ENCODE peak calls at places on chromosomes 11 and 22, in five cellular contexts. G is esophagus muscularis mucosa, V is Peyer's patch, C is heart left ventricle, Z is HCT116. N is an unnamed sample.

GRCh38 chr11:69487391-69487790 is 5.9 kb downstream of the LINC01488 start:
- DNase-seq in G (no peak), V (no peak), C (peak; percentile 41), Z (no peak), N (no peak)

GRCh38 chr22:44459041-44459440 is 39.0 kb downstream of the RTL6 start:
- DNase-seq in G (no peak), V (no peak), C (no peak), Z (no peak), N (no peak)

GRCh38 chr11:12893787-12894672 is 115.1 kb upstream of the RASSF10 start:
- DNase-seq in G (no peak), V (peak; percentile 79), C (no peak), Z (peak; percentile 15), N (peak; percentile 63)

GRCh38 chr11:111329306-111330204 is 31.2 kb downstream of the POU2AF3 start:
- DNase-seq in G (no peak), V (no peak), C (no peak), Z (no peak), N (peak; percentile 58)

GRCh38 chr11:107857550-107858216 is 904 bp downstream of the SLC35F2 start:
- DNase-seq in G (no peak), V (no peak), C (no peak), Z (no peak), N (no peak)

GRCh38 chr11:112401036-112401769 is 140.5 kb upstream of the PLET1 start:
- DNase-seq in G (no peak), V (no peak), C (no peak), Z (no peak), N (no peak)

GRCh38 chr11:506950-507726 is at the start of gene RNH1:
- DNase-seq in G (peak; percentile 99), V (peak; percentile 99), C (peak; percentile 100), Z (peak; percentile 77), N (peak; percentile 97)

GRCh38 chr11:83241291-83241946 is 44.7 kb downstream of the CCDC90B start:
- DNase-seq in G (no peak), V (peak; percentile 81), C (no peak), Z (peak; percentile 69), N (peak; percentile 72)

GRCh38 chr22:25146906-25147754 is 52.5 kb upstream of the CRYBB3 start:
- DNase-seq in G (no peak), V (no peak), C (no peak), Z (no peak), N (no peak)

GRCh38 chr11:128610765-128611617 is 23.6 kb upstream of the ETS1 start:
- DNase-seq in G (peak; percentile 87), V (peak; percentile 91), C (no peak), Z (no peak), N (no peak)

GRCh38 chr11:23540101-23540561 is 679.9 kb upstream of the CCDC179 start:
- DNase-seq in G (no peak), V (no peak), C (no peak), Z (no peak), N (no peak)

GRCh38 chr22:41274856-41275255 is 11.1 kb downstream of the RANGAP1 start:
- DNase-seq in G (no peak), V (no peak), C (no peak), Z (no peak), N (no peak)

GRCh38 chr11:119188887-119189286 is 3.6 kb downstream of the NHERF4 start:
- DNase-seq in G (no peak), V (no peak), C (no peak), Z (no peak), N (no peak)

GRCh38 chr11:65334696-65335295 is 1.1 kb downstream of the DPF2 start:
- DNase-seq in G (no peak), V (no peak), C (no peak), Z (no peak), N (no peak)
- TF ChIP-seq CTCF in G (no peak), V (no peak), C (no peak), Z (no peak), N (no peak)

GRCh38 chr11:57515332-57516060 is at the start of gene SLC43A1:
- DNase-seq in G (peak; percentile 93), V (peak; percentile 67), C (peak; percentile 77), Z (no peak), N (peak; percentile 70)
- TF ChIP-seq POLR2A in G (no peak), V (no peak), C (peak; percentile 36), Z (peak; percentile 64), N (no peak)

GRCh38 chr11:71066311-71066710 is 186.1 kb downstream of the SHANK2 start:
- DNase-seq in G (no peak), V (no peak), C (no peak), Z (no peak), N (no peak)

GRCh38 chr11:71063129-71063528 is 189.2 kb downstream of the SHANK2 start:
- DNase-seq in G (no peak), V (no peak), C (no peak), Z (no peak), N (no peak)

GRCh38 chr11:71064183-71064582 is 188.2 kb downstream of the SHANK2 start:
- DNase-seq in G (no peak), V (no peak), C (no peak), Z (no peak), N (no peak)

GRCh38 chr11:71065794-71066193 is 186.6 kb downstream of the SHANK2 start:
- DNase-seq in G (no peak), V (no peak), C (no peak), Z (no peak), N (no peak)

GRCh38 chr11:71064702-71065515 is 187.5 kb downstream of the SHANK2 start:
- DNase-seq in G (no peak), V (no peak), C (no peak), Z (no peak), N (no peak)
- H3K27ac ChIP-seq in G (no peak overlapping the region), V (no peak overlapping the region), C (no peak overlapping the region), Z (no peak overlapping the region), N (no peak overlapping the region)

GRCh38 chr22:30212363-30212995 is 34.1 kb downstream of the LIF start:
- DNase-seq in G (no peak), V (peak; percentile 70), C (no peak), Z (peak; percentile 93), N (peak; percentile 91)
- TF ChIP-seq CTCF in G (no peak), V (no peak), C (no peak), Z (no peak), N (no peak)

GRCh38 chr11:71498091-71498490 is 29.0 kb upstream of the KRTAP5-7 start:
- DNase-seq in G (no peak), V (no peak), C (no peak), Z (no peak), N (no peak)
- TF ChIP-seq POLR2A in G (no peak), V (no peak), C (no peak), Z (no peak), N (no peak)

DNA sequence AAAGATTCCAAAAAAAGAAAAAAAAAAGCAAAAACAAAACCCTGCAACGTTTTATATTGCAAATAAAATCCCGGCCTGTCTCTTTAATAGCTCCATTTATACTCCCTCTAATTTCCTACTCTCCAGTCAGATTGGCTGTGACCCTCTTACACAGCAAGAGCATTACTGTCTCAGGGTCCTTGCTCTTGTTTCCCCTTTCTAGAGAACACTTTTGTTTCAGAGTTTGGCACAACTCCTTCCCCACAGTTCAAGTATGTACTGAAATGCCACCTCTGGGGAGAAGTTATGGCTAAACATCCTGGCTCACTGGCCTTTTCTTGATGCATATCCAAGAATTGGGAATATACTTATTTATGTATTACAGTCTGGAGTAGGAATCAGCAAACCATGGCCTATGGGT is 2.6 kb downstream of the CASP12 start:
- DNase-seq in G (no peak), V (no peak), C (no peak), Z (no peak), N (no peak)
- H3K27ac ChIP-seq in G (peak overlapping the region; percentile 52), V (no peak overlapping the region), C (no peak overlapping the region), Z (no peak overlapping the region), N (peak overlapping the region; percentile 12)

GRCh38 chr11:134557571-134558257 is 145.7 kb upstream of the B3GAT1 start:
- DNase-seq in G (peak; percentile 53), V (no peak), C (no peak), Z (no peak), N (no peak)
- TF ChIP-seq CTCF in G (no peak), V (no peak), C (no peak), Z (no peak), N (no peak)

GRCh38 chr22:22233081-22233480 is 11.5 kb upstream of the VPREB1 start:
- DNase-seq in G (no peak), V (no peak), C (no peak), Z (no peak), N (no peak)

GRCh38 chr22:22239311-22239939 is 5.2 kb upstream of the VPREB1 start:
- DNase-seq in G (peak; percentile 90), V (no peak), C (no peak), Z (no peak), N (no peak)

GRCh38 chr22:22237521-22237920 is 7.1 kb upstream of the VPREB1 start:
- DNase-seq in G (peak; percentile 62), V (no peak), C (no peak), Z (no peak), N (no peak)

GRCh38 chr22:22230438-22230837 is 14.1 kb upstream of the VPREB1 start:
- DNase-seq in G (no peak), V (no peak), C (no peak), Z (no peak), N (no peak)

DNA sequence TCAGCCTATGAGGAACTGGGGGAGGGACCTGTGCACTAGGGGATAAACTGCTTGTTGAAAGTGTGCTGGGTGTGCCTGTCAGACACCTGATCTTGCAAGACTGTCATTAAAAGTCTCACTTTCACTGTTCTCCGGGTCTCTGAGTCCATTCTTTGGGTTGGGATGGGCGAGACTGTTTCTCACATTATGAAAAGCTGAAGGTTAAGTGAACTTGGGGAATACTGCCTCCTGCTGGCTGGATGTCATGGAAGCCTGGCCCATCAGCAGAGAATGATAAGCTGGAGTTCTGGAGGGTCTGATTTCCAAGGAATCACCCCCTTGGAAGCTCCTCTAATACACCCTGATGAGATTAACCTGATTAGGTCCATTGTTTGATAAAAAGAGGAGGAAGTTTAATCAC is 9.0 kb upstream of the VPREB1 start:
- DNase-seq in G (peak; percentile 80), V (peak; percentile 73), C (no peak), Z (no peak), N (peak; percentile 53)
- TF ChIP-seq POLR2A in G (no peak), V (no peak), C (no peak), Z (no peak), N (no peak)

DNA sequence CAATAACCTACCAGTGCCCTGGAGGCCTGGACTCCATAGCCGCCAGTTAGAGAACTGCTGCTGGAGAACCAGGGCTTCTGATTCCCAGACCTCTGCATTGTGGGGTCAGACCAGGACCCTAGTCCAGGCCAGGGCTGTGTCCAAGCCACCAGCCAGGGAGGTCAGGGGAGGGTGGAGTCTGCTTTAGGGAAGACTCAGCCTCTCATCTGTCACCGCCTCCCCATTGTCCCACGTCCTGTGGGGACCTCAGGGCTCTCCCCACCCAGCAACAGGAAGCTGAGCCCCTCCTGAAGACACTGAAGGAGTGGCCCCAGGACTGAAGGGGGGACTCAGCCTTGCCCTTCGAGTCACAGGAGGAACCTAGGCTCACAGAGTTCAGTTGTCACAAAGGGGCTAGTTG is 41.2 kb downstream of the PDE2A start:
- DNase-seq in G (no peak), V (no peak), C (no peak), Z (no peak), N (no peak)
- H3K27ac ChIP-seq in G (peak overlapping the region; percentile 40), V (no peak overlapping the region), C (peak overlapping the region; percentile 83), Z (no peak overlapping the region), N (no peak overlapping the region)

GRCh38 chr11:40306938-40307548 is 1152.4 kb downstream of the LRRC4C start:
- DNase-seq in G (no peak), V (no peak), C (no peak), Z (no peak), N (no peak)
- TF ChIP-seq CTCF in G (peak; percentile 35), V (peak; percentile 28), C (peak; percentile 43), Z (peak; percentile 40), N (peak; percentile 41)